ENCODE peak calls at places on chromosomes 13 and 19, in four cellular contexts. G is astrocyte of the cerebellum, S is HepG2, I is thyroid gland. H is an unnamed sample.
A peak's percentile ranks its signal among the peaks of the same experiment; 100 is the strongest.

GRCh38 chr19:28710278-28710677 is 502.7 kb downstream of the UQCRFS1 start:
- DNase-seq in G (peak; percentile 70), S (peak; percentile 43), I (no peak), H (peak; percentile 60)

GRCh38 chr13:84655677-84656076 is 773.4 kb upstream of the SLITRK1 start:
- DNase-seq in G (peak; percentile 39), S (no peak), I (no peak), H (no peak)

GRCh38 chr13:29496241-29496712 is 99.2 kb downstream of the SLC7A1 start:
- DNase-seq in G (no peak), S (no peak), I (no peak), H (no peak)

GRCh38 chr13:54424344-54424743 is 1395.7 kb downstream of the OLFM4 start:
- DNase-seq in G (no peak), S (no peak), I (no peak), H (no peak)

GRCh38 chr19:927044-927706 is 1.3 kb downstream of the ARID3A start:
- DNase-seq in G (no peak), S (peak; percentile 85), I (peak; percentile 53), H (peak; percentile 84)

GRCh38 chr13:39577833-39578232 is 25.2 kb downstream of the LHFPL6 start:
- DNase-seq in G (no peak), S (no peak), I (peak; percentile 16), H (no peak)

GRCh38 chr13:85266331-85266730 is 532.9 kb downstream of the SLITRK6 start:
- DNase-seq in G (no peak), S (no peak), I (no peak), H (no peak)

GRCh38 chr19:2618611-2619010 is 83.9 kb downstream of the GNG7 start:
- DNase-seq in G (no peak), S (no peak), I (peak; percentile 38), H (no peak)

GRCh38 chr13:99378985-99379734 is 72.0 kb upstream of the GPR183 start:
- DNase-seq in G (no peak), S (no peak), I (no peak), H (no peak)

GRCh38 chr19:50705422-50706019 is 14.1 kb downstream of the SHANK1 start:
- DNase-seq in G (no peak), S (peak; percentile 18), I (peak; percentile 21), H (peak; percentile 45)

GRCh38 chr19:7658219-7658686 is 10.6 kb upstream of the RETN start:
- DNase-seq in G (no peak), S (no peak), I (no peak), H (no peak)

GRCh38 chr13:92677571-92677970 is 549.0 kb upstream of the GPC6 start:
- DNase-seq in G (no peak), S (no peak), I (no peak), H (no peak)

GRCh38 chr13:79445968-79446645 is 34.8 kb upstream of the NDFIP2 start:
- DNase-seq in G (no peak), S (no peak), I (no peak), H (no peak)

GRCh38 chr13:28447206-28447605 is 47.7 kb downstream of the FLT1 start:
- DNase-seq in G (no peak), S (no peak), I (no peak), H (no peak)

GRCh38 chr19:13842294-13843103 is 34.4 kb upstream of the NANOS3 start:
- DNase-seq in G (no peak), S (no peak), I (peak; percentile 83), H (peak; percentile 75)

GRCh38 chr19:17680235-17680722 is 7.9 kb downstream of the UNC13A start:
- DNase-seq in G (no peak), S (no peak), I (peak; percentile 41), H (peak; percentile 57)

GRCh38 chr13:28530729-28531194 is 35.8 kb upstream of the FLT1 start:
- DNase-seq in G (no peak), S (no peak), I (no peak), H (no peak)

GRCh38 chr19:49129238-49129583 is 9.9 kb downstream of the PPFIA3 start:
- DNase-seq in G (no peak), S (no peak), I (no peak), H (peak; percentile 36)

GRCh38 chr13:72686766-72687165 is 40.7 kb downstream of the MZT1 start:
- DNase-seq in G (no peak), S (no peak), I (no peak), H (no peak)

GRCh38 chr13:86974251-86974994 is 696.7 kb upstream of the SLITRK5 start:
- DNase-seq in G (no peak), S (no peak), I (no peak), H (no peak)

GRCh38 chr19:3980353-3981251 is 4.7 kb downstream of the EEF2 start:
- DNase-seq in G (no peak), S (no peak), I (no peak), H (no peak)

GRCh38 chr13:85093808-85094207 is 705.4 kb downstream of the SLITRK6 start:
- DNase-seq in G (peak; percentile 8), S (no peak), I (no peak), H (no peak)

GRCh38 chr13:42996584-42996983 is 4.5 kb upstream of the EPSTI1 start:
- DNase-seq in G (no peak), S (peak; percentile 9), I (no peak), H (peak; percentile 86)

GRCh38 chr13:78595819-78596700 is 7.3 kb downstream of the POU4F1 start:
- DNase-seq in G (no peak), S (peak; percentile 12), I (no peak), H (no peak)

GRCh38 chr13:21688056-21688455 is 17.2 kb downstream of the FGF9 start:
- DNase-seq in G (no peak), S (no peak), I (no peak), H (no peak)

GRCh38 chr19:30784850-30785459 is 412.8 kb downstream of the ZNF536 start:
- DNase-seq in G (no peak), S (peak; percentile 16), I (peak; percentile 57), H (peak; percentile 19)

GRCh38 chr13:113002206-113002821 is 33.3 kb downstream of the MCF2L start:
- DNase-seq in G (no peak), S (peak; percentile 61), I (peak; percentile 40), H (no peak)

DNA sequence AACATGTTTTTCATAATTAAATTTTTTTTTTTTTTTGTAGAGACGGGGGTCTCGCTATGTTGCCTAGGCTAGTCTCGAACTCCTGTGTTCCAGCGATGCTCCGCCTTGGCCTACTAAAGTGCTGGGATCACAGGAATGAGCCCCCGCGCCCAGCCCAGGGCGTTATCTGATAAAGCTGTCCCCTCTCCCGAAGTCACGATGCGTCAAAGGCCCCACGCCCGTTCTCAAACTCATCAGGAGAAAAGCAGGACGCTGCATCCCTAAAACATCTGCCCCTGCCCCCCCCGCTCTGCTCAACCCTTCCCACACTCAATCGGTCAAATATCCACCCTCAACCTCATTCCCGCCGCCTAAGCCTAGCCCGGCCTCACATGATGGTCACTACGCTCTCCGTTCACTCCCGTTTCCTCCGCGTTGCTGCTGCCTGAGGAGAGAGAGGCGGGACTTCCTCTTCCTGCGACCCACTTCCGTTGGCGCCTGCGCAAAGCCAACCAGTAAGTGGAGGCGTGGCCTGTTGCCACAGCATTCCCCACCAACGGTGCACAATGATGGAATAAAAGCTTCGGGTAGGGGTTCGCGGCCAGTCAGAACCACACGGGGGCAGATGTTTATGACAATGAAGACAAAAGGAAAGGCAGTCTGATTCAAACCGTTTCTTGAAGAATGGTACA is at the start of gene SNRPD2:
- DNase-seq in G (peak; percentile 89), S (peak; percentile 91), I (peak; percentile 91), H (peak; percentile 97)
- H3K4me3 ChIP-seq in G (peak within 1 kb of the TSS; percentile 96), S (peak within 1 kb of the TSS; percentile 92), I (peak within 1 kb of the TSS; percentile 76), H (peak within 1 kb of the TSS; percentile 93)

DNA sequence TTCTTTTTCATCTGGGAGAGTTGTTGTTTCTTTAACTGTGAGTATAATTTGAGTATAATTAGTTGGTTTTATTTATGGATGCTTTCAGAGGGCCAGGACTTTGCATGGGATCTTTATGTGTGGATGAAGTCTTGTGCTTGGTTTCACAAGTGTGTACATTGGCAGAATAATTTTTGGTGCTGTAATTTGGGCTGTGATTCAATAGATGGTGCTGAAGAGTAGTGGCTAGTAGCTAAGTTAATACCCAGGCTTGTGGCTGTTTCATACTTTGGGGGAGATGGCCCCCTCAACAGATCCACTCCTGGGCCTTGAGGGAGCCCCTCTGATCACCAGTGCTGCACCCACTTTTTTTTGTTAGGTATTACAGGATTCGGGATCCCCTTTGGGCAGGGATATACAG is 1142.4 kb downstream of the SLITRK1 start:
- DNase-seq in G (no peak), S (no peak), I (no peak), H (no peak)
- TF ChIP-seq CTCF in G (peak; percentile 32), S (no peak), I (no peak), H (no peak)

GRCh38 chr19:45350477-45351058 is 10.0 kb downstream of the KLC3 start:
- DNase-seq in G (no peak), S (no peak), I (no peak), H (no peak)

GRCh38 chr19:45352471-45352870 is 11.9 kb downstream of the KLC3 start:
- DNase-seq in G (no peak), S (no peak), I (no peak), H (no peak)

GRCh38 chr19:45351401-45351952 is 10.9 kb downstream of the KLC3 start:
- DNase-seq in G (no peak), S (no peak), I (no peak), H (no peak)

GRCh38 chr19:45352914-45353796 is 12.6 kb downstream of the KLC3 start:
- DNase-seq in G (no peak), S (no peak), I (no peak), H (no peak)

GRCh38 chr19:45352062-45352461 is 11.5 kb downstream of the KLC3 start:
- DNase-seq in G (no peak), S (no peak), I (no peak), H (no peak)
- H3K4me3 ChIP-seq in G (no peak overlapping the region), S (no peak overlapping the region), I (no peak overlapping the region), H (no peak overlapping the region)

GRCh38 chr13:27170521-27171243 is 929 bp downstream of the USP12 start:
- DNase-seq in G (peak; percentile 59), S (peak; percentile 33), I (peak; percentile 49), H (no peak)

GRCh38 chr13:27172495-27172842 is 858 bp upstream of the USP12 start:
- DNase-seq in G (no peak), S (no peak), I (no peak), H (no peak)

GRCh38 chr13:27171830-27172494 is 351 bp upstream of the USP12 start:
- DNase-seq in G (peak; percentile 68), S (peak; percentile 62), I (peak; percentile 94), H (peak; percentile 91)

GRCh38 chr13:27170221-27170520 is 1.4 kb downstream of the USP12 start:
- DNase-seq in G (no peak), S (no peak), I (no peak), H (peak; percentile 73)

GRCh38 chr13:27171244-27171829 is at the start of gene USP12:
- DNase-seq in G (no peak), S (no peak), I (no peak), H (peak; percentile 28)
- TF ChIP-seq CTCF in G (no peak), S (peak; percentile 26), I (no peak), H (no peak)

GRCh38 chr19:55157064-55157908 is at the start of gene TNNI3:
- DNase-seq in G (no peak), S (no peak), I (no peak), H (no peak)

GRCh38 chr19:55153652-55154264 is 3.8 kb downstream of the TNNI3 start:
- DNase-seq in G (no peak), S (no peak), I (no peak), H (no peak)

GRCh38 chr19:55158423-55158822 is 891 bp upstream of the TNNI3 start:
- DNase-seq in G (no peak), S (no peak), I (no peak), H (no peak)

GRCh38 chr19:55158848-55159793 is 1.6 kb upstream of the TNNI3 start:
- DNase-seq in G (no peak), S (no peak), I (no peak), H (peak; percentile 77)

GRCh38 chr19:55156202-55157063 is 1.1 kb downstream of the TNNI3 start:
- DNase-seq in G (no peak), S (peak; percentile 64), I (peak; percentile 29), H (no peak)
- H3K4me3 ChIP-seq in G (no peak overlapping the region), S (peak overlapping the region; percentile 71), I (no peak overlapping the region), H (no peak overlapping the region)